ENCODE peak calls at places on chromosomes 2 and 18, in five cellular contexts. L is retinal pigment epithelial cell, O is BJ, V is tibial artery, Y is A549. Q is an unnamed sample.

GRCh38 chr2:11777066-11777782 is 30.8 kb downstream of the LPIN1 start:
- DNase-seq in L (no peak), O (no peak), V (no peak), Y (no peak), Q (no peak)

GRCh38 chr18:11324956-11325873 is 175.8 kb upstream of the PIEZO2 start:
- DNase-seq in L (peak), O (peak), V (no peak), Y (no peak), Q (peak)

GRCh38 chr2:177671662-177672061 is 279.1 kb downstream of the AGPS start:
- DNase-seq in L (no peak), O (no peak), V (no peak), Y (no peak), Q (no peak)

GRCh38 chr2:127578411-127578810 is 42.9 kb downstream of the MYO7B start:
- DNase-seq in L (no peak), O (no peak), V (no peak), Y (no peak), Q (no peak)

GRCh38 chr2:27959496-27959895 is 69.0 kb downstream of the BABAM2 start:
- DNase-seq in L (no peak), O (no peak), V (peak), Y (peak), Q (no peak)

GRCh38 chr2:125455110-125455509 is 1200.8 kb upstream of the GYPC start:
- DNase-seq in L (no peak), O (peak), V (no peak), Y (no peak), Q (no peak)

GRCh38 chr18:38611036-38611964 is 1045.7 kb upstream of the CELF4 start:
- DNase-seq in L (no peak), O (no peak), V (no peak), Y (no peak), Q (no peak)

GRCh38 chr2:129910446-129911362 is 68.8 kb upstream of the RAB6C start:
- DNase-seq in L (no peak), O (no peak), V (no peak), Y (no peak), Q (no peak)

GRCh38 chr2:119523383-119523958 is 812 bp downstream of the SCTR start:
- DNase-seq in L (no peak), O (no peak), V (no peak), Y (no peak), Q (no peak)
- H3K4me3 ChIP-seq in L (no peak), O (no peak), V (no peak), Y (peak), Q (no peak)

GRCh38 chr2:68279691-68280090 is 27.4 kb upstream of the PPP3R1 start:
- DNase-seq in L (no peak), O (no peak), V (no peak), Y (no peak), Q (no peak)

GRCh38 chr2:68278169-68278568 is 25.8 kb upstream of the PPP3R1 start:
- DNase-seq in L (no peak), O (no peak), V (no peak), Y (no peak), Q (no peak)

GRCh38 chr2:68272246-68272987 is 20.1 kb upstream of the PPP3R1 start:
- DNase-seq in L (no peak), O (no peak), V (no peak), Y (no peak), Q (no peak)

GRCh38 chr2:68274022-68274421 is 21.7 kb upstream of the PPP3R1 start:
- DNase-seq in L (no peak), O (no peak), V (no peak), Y (no peak), Q (no peak)
- TF ChIP-seq CTCF in L (peak), O (no peak), V (no peak), Y (no peak), Q (no peak)

GRCh38 chr2:113184531-113185230 is 10.9 kb downstream of the PSD4 start:
- DNase-seq in L (no peak), O (no peak), V (no peak), Y (no peak), Q (no peak)
- H3K4me3 ChIP-seq in L (no peak), O (no peak), V (no peak), Y (no peak), Q (no peak)

GRCh38 chr2:95379616-95379925 is 22.9 kb upstream of the FAHD2A start:
- DNase-seq in L (no peak), O (no peak), V (no peak), Y (peak), Q (no peak)
- TF ChIP-seq CTCF in L (peak), O (peak), V (no peak), Y (no peak), Q (peak)

GRCh38 chr2:54577035-54577434 is 120.9 kb downstream of the SPTBN1 start:
- DNase-seq in L (peak), O (no peak), V (no peak), Y (no peak), Q (no peak)

GRCh38 chr2:54579061-54579681 is 123.0 kb downstream of the SPTBN1 start:
- DNase-seq in L (no peak), O (no peak), V (no peak), Y (no peak), Q (no peak)

GRCh38 chr2:54579682-54580349 is 123.7 kb downstream of the SPTBN1 start:
- DNase-seq in L (no peak), O (no peak), V (no peak), Y (peak), Q (no peak)

GRCh38 chr2:54578668-54579045 is 122.5 kb downstream of the SPTBN1 start:
- DNase-seq in L (no peak), O (no peak), V (no peak), Y (no peak), Q (no peak)

DNA sequence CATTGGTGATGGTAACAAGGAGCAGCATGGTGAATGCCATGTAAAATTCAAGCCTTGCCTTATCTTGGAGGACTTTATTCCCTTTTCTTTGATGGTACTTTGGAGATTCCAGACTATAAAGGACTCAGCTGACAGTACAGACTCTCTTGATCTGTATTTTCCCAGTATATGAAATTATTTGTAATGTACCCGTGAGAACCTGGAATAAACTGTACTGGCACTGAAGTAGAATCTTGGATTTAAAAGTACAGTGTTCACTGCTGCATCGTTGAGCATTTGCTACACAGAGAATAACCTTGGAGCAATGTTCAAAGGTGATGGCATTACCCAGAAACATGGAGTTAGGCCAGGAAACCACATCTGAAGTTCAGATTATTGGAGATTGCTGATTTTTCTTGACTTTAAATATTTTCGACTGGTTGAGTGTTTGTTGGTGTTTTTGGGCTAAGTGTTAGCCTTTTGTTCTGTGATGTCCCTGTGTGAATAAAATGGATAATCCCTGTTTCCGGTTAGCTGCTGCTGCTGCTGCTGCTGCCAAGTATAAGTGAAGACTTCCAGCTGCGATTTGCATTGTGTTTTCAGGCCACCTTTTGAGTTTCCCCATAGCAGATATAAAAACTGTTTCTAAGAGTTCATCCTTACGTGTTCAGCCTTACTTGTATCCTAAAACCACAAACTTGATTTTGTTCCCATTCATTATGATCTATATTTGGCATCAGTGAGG is 122.0 kb downstream of the SPTBN1 start:
- DNase-seq in L (no peak), O (no peak), V (no peak), Y (no peak), Q (no peak)
- H3K4me3 ChIP-seq in L (no peak), O (no peak), V (no peak), Y (no peak), Q (no peak)

DNA sequence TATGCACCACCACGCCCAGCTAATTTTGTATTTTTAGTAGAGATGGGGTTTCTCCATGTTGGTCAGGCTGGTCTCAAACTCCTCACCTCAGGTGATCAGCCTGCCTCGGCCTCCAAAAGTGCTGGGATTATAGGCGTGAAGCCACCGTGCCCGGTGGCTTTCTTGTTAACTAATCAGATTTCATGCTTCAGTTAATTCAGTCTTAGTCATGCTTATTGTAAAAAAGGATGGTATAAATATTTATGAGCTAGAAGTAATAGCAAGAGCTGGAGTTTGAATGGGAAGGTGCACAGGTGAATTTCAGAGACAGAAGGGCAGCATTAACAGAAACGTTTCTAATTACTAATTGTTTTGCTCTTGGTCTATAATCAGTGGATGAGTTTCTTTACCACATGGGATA is 10.3 kb downstream of the GEMIN6 start:
- DNase-seq in L (no peak), O (no peak), V (no peak), Y (no peak), Q (no peak)
- TF ChIP-seq CTCF in L (no peak), O (no peak), V (no peak), Y (no peak), Q (no peak)

DNA sequence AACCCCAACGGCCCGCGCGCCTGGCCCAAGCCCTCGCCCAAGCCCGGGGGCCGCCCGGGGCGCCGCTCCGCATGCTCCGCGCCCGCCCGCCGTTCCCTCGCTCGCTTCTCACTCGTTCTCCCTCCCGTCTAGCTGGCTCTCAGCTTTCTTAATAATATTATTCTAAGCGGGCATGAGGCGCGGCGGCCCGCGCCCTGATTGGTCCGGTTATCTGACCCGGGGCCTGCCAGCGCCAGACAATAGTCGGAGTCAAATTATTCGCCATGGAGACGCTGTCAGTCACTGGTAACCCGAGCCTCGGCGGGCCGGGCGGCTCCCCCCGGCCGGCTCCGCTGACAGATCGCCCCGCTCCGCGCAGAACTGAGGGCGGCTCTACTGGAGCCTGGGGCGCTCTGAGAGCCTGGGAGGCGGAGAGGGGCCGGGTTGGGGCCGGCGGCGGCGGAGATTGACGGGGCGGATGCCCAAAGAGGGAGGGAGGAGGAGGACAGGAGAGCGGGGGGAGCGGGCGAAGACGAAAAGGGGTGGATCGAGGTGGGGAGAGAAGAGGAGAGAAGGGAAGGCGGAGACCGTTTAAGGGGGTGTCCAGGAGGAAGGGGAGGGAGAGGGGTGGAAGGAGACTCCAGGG is at the start of gene SIX2:
- DNase-seq in L (peak), O (peak), V (peak), Y (peak), Q (peak)
- H3K4me3 ChIP-seq in L (peak), O (peak), V (peak), Y (peak), Q (peak)

DNA sequence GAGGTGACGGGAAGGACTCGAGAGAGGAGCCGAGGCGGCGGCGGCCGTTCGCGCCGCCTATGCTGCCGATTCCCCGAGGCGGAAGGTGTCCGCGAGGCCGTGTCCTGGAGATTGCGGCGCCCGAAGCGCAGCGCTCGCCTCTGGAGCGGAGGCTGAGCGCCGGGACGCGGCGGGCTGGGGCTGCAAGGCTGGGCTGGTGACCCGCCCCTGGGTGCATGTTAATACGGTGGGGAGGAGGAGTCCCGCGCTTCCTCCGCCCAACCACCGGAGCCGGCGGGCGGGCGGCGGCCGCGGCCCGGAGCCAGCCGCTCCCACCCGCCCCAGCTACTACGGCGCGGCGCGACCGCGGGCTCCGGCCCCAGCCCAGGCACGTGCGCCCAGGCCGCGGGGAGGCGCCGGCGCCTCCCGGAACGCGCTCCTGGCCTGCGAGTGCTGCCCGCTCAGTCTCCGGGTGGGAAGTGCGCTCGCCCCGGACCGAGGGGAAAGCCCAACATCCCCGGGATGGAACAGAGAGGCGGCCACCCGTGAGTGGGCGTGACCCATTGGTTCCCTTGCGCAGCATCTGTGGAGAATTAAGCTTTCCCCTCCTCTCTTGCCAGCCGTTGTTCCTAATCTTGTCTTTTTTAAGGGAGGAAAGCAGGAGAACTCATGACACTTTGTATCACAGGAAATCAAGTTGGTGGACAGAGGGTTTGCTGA is at the start of gene DLGAP1:
- DNase-seq in L (no peak), O (no peak), V (peak), Y (no peak), Q (no peak)
- TF ChIP-seq CTCF in L (no peak), O (no peak), V (no peak), Y (no peak), Q (no peak)

DNA sequence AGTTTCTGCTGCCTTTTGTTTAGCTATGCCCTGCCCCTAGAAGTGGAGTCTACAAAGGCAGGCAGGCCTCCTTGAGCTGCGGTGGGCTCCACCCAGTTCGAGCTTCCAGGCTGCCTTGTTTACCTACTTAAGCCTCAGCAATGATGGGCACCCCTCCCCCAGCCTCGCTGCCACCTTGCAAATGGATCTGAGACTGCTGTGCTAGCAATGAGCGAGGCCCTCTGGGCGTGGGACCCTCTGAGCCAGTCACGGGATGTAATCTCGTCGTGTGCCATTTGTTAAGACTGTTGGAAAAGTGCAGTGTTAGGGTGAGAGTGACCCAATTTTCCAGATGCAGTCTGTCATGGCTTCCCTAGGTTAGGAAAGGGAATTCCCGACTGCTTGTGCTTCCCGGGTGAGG is 1641.7 kb upstream of the TMEFF2 start:
- DNase-seq in L (no peak), O (no peak), V (no peak), Y (no peak), Q (no peak)
- H3K4me3 ChIP-seq in L (no peak), O (no peak), V (no peak), Y (no peak), Q (no peak)

Q was measured in HFF-Myc.